ENCODE peak calls at places on chromosomes 6 and 20, in six cellular contexts. J is activated CD4-positive, alpha-beta T cell treated with anti-CD3 and anti-CD28 coated beads for 4 hours; X is NCI-H187; F is MM.1S; Q is stimulated activated CD4-positive, alpha-beta T cell treated with anti-CD3 and anti-CD28 coated beads, Interleukin-12 subunit alpha, Interleukin-12 subunit beta, amount 100 ng/mL, for 4 hours; O is M059J. W is an unnamed sample.

GRCh38 chr20:53986037-53986436 is 84.4 kb downstream of the BCAS1 start:
- DNase-seq in Q (no peak), F (no peak), X (no peak), J (no peak), O (no peak), W (no peak)

GRCh38 chr6:140032177-140032576 is 657.7 kb upstream of the CITED2 start:
- DNase-seq in Q (no peak), X (no peak), O (peak; percentile 45), F (no peak), J (no peak), W (no peak)

GRCh38 chr6:123091091-123091895 is 95.3 kb downstream of the CLVS2 start:
- DNase-seq in J (no peak), Q (no peak), F (no peak), O (peak; percentile 32), X (no peak), W (peak; percentile 23)

GRCh38 chr6:137715589-137716045 is 151.4 kb upstream of the TNFAIP3 start:
- DNase-seq in O (peak; percentile 91), X (no peak), F (no peak), Q (no peak), J (peak; percentile 17), W (no peak)

GRCh38 chr6:137661601-137662000 is 167.4 kb upstream of the OLIG3 start:
- DNase-seq in Q (peak; percentile 57), F (peak; percentile 62), X (no peak), O (peak; percentile 39), J (peak; percentile 59), W (peak; percentile 20)

GRCh38 chr6:146598785-146599405 is at the start of gene ADGB:
- DNase-seq in X (peak; percentile 13), Q (no peak), J (no peak), O (peak; percentile 69), F (peak; percentile 40), W (peak; percentile 5)

GRCh38 chr6:155530219-155530834 is 74.7 kb upstream of the NOX3 start:
- DNase-seq in Q (no peak), F (peak; percentile 12), J (peak; percentile 14), O (peak; percentile 64), X (no peak), W (peak; percentile 12)

GRCh38 chr20:61556116-61556515 is 304.1 kb downstream of the CDH4 start:
- DNase-seq in O (peak; percentile 94), J (no peak), X (no peak), Q (no peak), F (no peak), W (no peak)

GRCh38 chr20:3681931-3682820 is at the start of gene ADAM33:
- DNase-seq in X (no peak), Q (no peak), O (no peak), F (no peak), J (no peak), W (peak; percentile 4)

GRCh38 chr20:1313236-1313964 is 15.5 kb downstream of the SDCBP2 start:
- DNase-seq in O (peak; percentile 75), F (peak; percentile 23), Q (peak; percentile 65), J (peak; percentile 71), X (peak; percentile 76), W (peak; percentile 61)

GRCh38 chr6:138821519-138821918 is 25.6 kb downstream of the ECT2L start:
- DNase-seq in X (no peak), Q (no peak), J (no peak), O (no peak), F (no peak), W (no peak)

GRCh38 chr6:160282444-160282843 is 23.8 kb upstream of the SLC22A2 start:
- DNase-seq in F (no peak), Q (no peak), X (no peak), J (no peak), O (no peak), W (no peak)

GRCh38 chr20:23879811-23880374 is 345 bp upstream of the CST5 start:
- DNase-seq in Q (no peak), F (no peak), O (peak; percentile 71), J (no peak), X (no peak), W (no peak)

GRCh38 chr6:82555801-82556200 is 192.2 kb downstream of the TPBG start:
- DNase-seq in Q (no peak), O (peak; percentile 36), F (no peak), X (no peak), J (no peak), W (no peak)

GRCh38 chr6:37480118-37480736 is 19.5 kb downstream of the CCDC167 start:
- DNase-seq in O (peak; percentile 45), J (no peak), F (no peak), X (no peak), Q (no peak), W (no peak)

GRCh38 chr20:12201289-12201991 is 283.7 kb downstream of the BTBD3 start:
- DNase-seq in F (no peak), Q (no peak), J (no peak), X (no peak), O (peak; percentile 71), W (no peak)

GRCh38 chr6:7256785-7257184 is 56.2 kb downstream of the SSR1 start:
- DNase-seq in Q (no peak), O (no peak), J (no peak), F (no peak), X (no peak), W (no peak)

GRCh38 chr20:8018928-8019177 is 708 bp downstream of the TMX4 start:
- DNase-seq in X (peak; percentile 48), O (no peak), J (no peak), F (no peak), Q (no peak), W (no peak)

GRCh38 chr6:42254505-42254904 is 36.8 kb upstream of the MRPS10 start:
- DNase-seq in O (no peak), J (no peak), Q (no peak), X (no peak), F (no peak), W (no peak)

GRCh38 chr6:56594699-56595098 is 48.0 kb downstream of the DST start:
- DNase-seq in O (no peak), F (peak; percentile 69), X (no peak), J (no peak), Q (no peak), W (no peak)

GRCh38 chr20:63124092-63124781 is 91.7 kb downstream of the YTHDF1 start:
- DNase-seq in X (no peak), Q (no peak), J (no peak), O (peak; percentile 74), F (no peak), W (no peak)